ENCODE peak calls at places on chromosomes 13 and 19, in five cellular contexts. C, Q, R, O and P are unnamed samples.

GRCh38 chr19:37966211-37967072 is 59.4 kb downstream of the SIPA1L3 start:
- DNase-seq in C (no peak), Q (peak), R (no peak), O (peak), P (no peak)

GRCh38 chr13:95246292-95247082 is 54.8 kb downstream of the ABCC4 start:
- DNase-seq in R (no peak), Q (no peak), O (no peak), C (no peak), P (peak)

GRCh38 chr13:51614350-51614786 is 30.1 kb downstream of the WDFY2 start:
- DNase-seq in O (no peak), Q (no peak), R (peak), C (no peak), P (no peak)

GRCh38 chr13:107099661-107100060 is 531.7 kb upstream of the ARGLU1 start:
- DNase-seq in Q (no peak), C (peak), R (no peak), O (no peak), P (no peak)

GRCh38 chr13:44271031-44271433 is 102.6 kb upstream of the SERP2 start:
- DNase-seq in O (no peak), Q (no peak), R (no peak), C (peak), P (no peak)

GRCh38 chr13:86082116-86082515 is 282.9 kb upstream of the SLITRK6 start:
- DNase-seq in R (no peak), O (no peak), Q (no peak), C (peak), P (no peak)

GRCh38 chr19:38729653-38730469 is 14.4 kb downstream of the CAPN12 start:
- DNase-seq in R (peak), O (peak), C (peak), Q (peak), P (peak)

GRCh38 chr13:111371720-111372119 is 51.3 kb downstream of the TEX29 start:
- DNase-seq in O (no peak), R (no peak), Q (no peak), C (no peak), P (no peak)

GRCh38 chr19:44003461-44004134 is 841 bp downstream of the ZNF230 start:
- DNase-seq in R (no peak), C (peak), Q (peak), O (no peak), P (no peak)

GRCh38 chr13:37407156-37407555 is 191.4 kb downstream of the POSTN start:
- DNase-seq in Q (no peak), O (no peak), C (no peak), R (no peak), P (no peak)

GRCh38 chr19:46297700-46298476 is 1.0 kb downstream of the HIF3A start:
- DNase-seq in Q (no peak), O (peak), C (peak), R (no peak), P (no peak)

GRCh38 chr13:49683489-49683888 is 7.8 kb downstream of the EBPL start:
- DNase-seq in O (no peak), R (no peak), C (no peak), Q (no peak), P (no peak)

GRCh38 chr13:40772765-40773473 is 1.9 kb upstream of the MRPS31 start:
- DNase-seq in O (no peak), C (no peak), R (no peak), Q (no peak), P (no peak)

GRCh38 chr13:52411629-52412028 is 5.7 kb upstream of the THSD1 start:
- DNase-seq in R (no peak), O (no peak), Q (no peak), C (peak), P (no peak)

GRCh38 chr13:80235131-80235530 is 105.8 kb downstream of the SPRY2 start:
- DNase-seq in Q (no peak), C (peak), O (no peak), R (no peak), P (no peak)

GRCh38 chr13:49553888-49554287 is 31.5 kb downstream of the RCBTB1 start:
- DNase-seq in R (no peak), C (no peak), O (no peak), Q (no peak), P (no peak)

GRCh38 chr19:10766681-10767201 is 48.9 kb downstream of the DNM2 start:
- DNase-seq in Q (no peak), C (peak), R (no peak), O (no peak), P (no peak)

GRCh38 chr19:13839938-13840750 is 36.8 kb upstream of the NANOS3 start:
- DNase-seq in Q (peak), O (peak), C (no peak), R (no peak), P (no peak)

GRCh38 chr19:47093254-47093653 is 20.3 kb downstream of the ZC3H4 start:
- DNase-seq in Q (no peak), C (no peak), O (no peak), R (no peak), P (no peak)

GRCh38 chr19:771332-771785 is 20.4 kb downstream of the MISP start:
- DNase-seq in R (no peak), C (peak), O (no peak), Q (peak), P (no peak)

GRCh38 chr19:49679832-49680472 is 2.9 kb downstream of the PRMT1 start:
- DNase-seq in C (no peak), O (no peak), R (no peak), Q (no peak), P (no peak)

GRCh38 chr13:33069365-33069764 is 53.1 kb downstream of the KL start:
- DNase-seq in Q (no peak), O (no peak), R (no peak), C (peak), P (no peak)

GRCh38 chr13:97371486-97372109 is 62.4 kb upstream of the RAP2A start:
- DNase-seq in C (no peak), R (no peak), O (no peak), Q (no peak), P (no peak)

GRCh38 chr13:24683833-24684599 is 3.8 kb downstream of the ATP12A start:
- DNase-seq in O (no peak), Q (peak), R (peak), C (peak), P (peak)

GRCh38 chr13:26052136-26052736 is 420 bp upstream of the SHISA2 start:
- DNase-seq in R (no peak), C (no peak), O (no peak), Q (peak), P (no peak)

GRCh38 chr19:34588249-34588648 is 88.7 kb downstream of the SCGB2B2 start:
- DNase-seq in O (no peak), C (no peak), Q (no peak), R (no peak), P (no peak)

GRCh38 chr19:16106121-16106520 is 5.6 kb upstream of the RAB8A start:
- DNase-seq in Q (no peak), R (no peak), C (peak), O (no peak), P (no peak)

GRCh38 chr13:26168276-26168814 is 53.8 kb downstream of the RNF6 start:
- DNase-seq in R (no peak), C (peak), O (no peak), Q (peak), P (peak)

GRCh38 chr13:73397486-73398020 is 338.7 kb downstream of the KLF5 start:
- DNase-seq in R (no peak), Q (no peak), O (no peak), C (no peak), P (no peak)

GRCh38 chr13:82976499-82976898 is 905.8 kb downstream of the SLITRK1 start:
- DNase-seq in C (peak), Q (no peak), O (no peak), R (no peak), P (no peak)

GRCh38 chr19:44258835-44259413 is 762 bp upstream of the ZNF233 start:
- DNase-seq in Q (no peak), O (no peak), C (no peak), R (no peak), P (no peak)

GRCh38 chr19:33257828-33258227 is 32.2 kb upstream of the SLC7A10 start:
- DNase-seq in C (no peak), Q (no peak), O (no peak), R (no peak), P (no peak)

GRCh38 chr19:30036154-30037129 is 94.4 kb downstream of the URI1 start:
- DNase-seq in C (peak), R (no peak), Q (peak), O (no peak), P (no peak)

GRCh38 chr19:50906217-50906616 is 5.0 kb downstream of the KLK4 start:
- DNase-seq in R (peak), Q (peak), C (peak), O (no peak), P (no peak)